ENCODE peak calls at places on chromosomes 3 and 15, in eight cellular contexts. One of them, this sample, is unnamed.

GRCh38 chr3:23945903-23946751 is 1.0 kb downstream of the NR1D2 start:
- DNase-seq in HepG2: peak
- DNase-seq in A549: peak
- DNase-seq in IMR-90: peak
- DNase-seq in SK-N-SH: peak
- DNase-seq in H1: peak
- DNase-seq in K562: peak
- DNase-seq in HCT116: peak
- DNase-seq in this sample: peak

GRCh38 chr15:93041159-93041547 is 47.9 kb downstream of the RGMA start:
- DNase-seq in HepG2: no peak
- DNase-seq in A549: no peak
- DNase-seq in IMR-90: no peak
- DNase-seq in SK-N-SH: no peak
- DNase-seq in H1: no peak
- DNase-seq in K562: no peak
- DNase-seq in HCT116: no peak
- DNase-seq in this sample: no peak

GRCh38 chr3:124730920-124731297 is 657 bp downstream of the UMPS start:
- DNase-seq in HepG2: peak
- DNase-seq in A549: no peak
- DNase-seq in IMR-90: no peak
- DNase-seq in SK-N-SH: no peak
- DNase-seq in H1: no peak
- DNase-seq in K562: no peak
- DNase-seq in HCT116: no peak
- DNase-seq in this sample: no peak

GRCh38 chr3:16130066-16130465 is 44.4 kb upstream of the GALNT15 start:
- DNase-seq in HepG2: peak
- DNase-seq in A549: no peak
- DNase-seq in IMR-90: peak
- DNase-seq in SK-N-SH: no peak
- DNase-seq in H1: no peak
- DNase-seq in K562: no peak
- DNase-seq in HCT116: no peak
- DNase-seq in this sample: no peak

GRCh38 chr15:39041979-39042485 is 477.4 kb upstream of the RASGRP1 start:
- DNase-seq in HepG2: no peak
- DNase-seq in A549: no peak
- DNase-seq in IMR-90: no peak
- DNase-seq in SK-N-SH: no peak
- DNase-seq in H1: no peak
- DNase-seq in K562: no peak
- DNase-seq in HCT116: no peak
- DNase-seq in this sample: no peak

GRCh38 chr3:190064112-190064511 is 56.6 kb downstream of the P3H2 start:
- DNase-seq in HepG2: no peak
- DNase-seq in A549: peak
- DNase-seq in IMR-90: peak
- DNase-seq in SK-N-SH: no peak
- DNase-seq in H1: no peak
- DNase-seq in K562: no peak
- DNase-seq in HCT116: peak
- DNase-seq in this sample: no peak

GRCh38 chr15:77753238-77753873 is 120.6 kb upstream of the LINGO1 start:
- DNase-seq in HepG2: peak
- DNase-seq in A549: no peak
- DNase-seq in IMR-90: peak
- DNase-seq in SK-N-SH: no peak
- DNase-seq in H1: no peak
- DNase-seq in K562: peak
- DNase-seq in HCT116: no peak
- DNase-seq in this sample: no peak

GRCh38 chr15:67125589-67126502 is 60.4 kb downstream of the SMAD3 start:
- DNase-seq in HepG2: no peak
- DNase-seq in A549: peak
- DNase-seq in IMR-90: peak
- DNase-seq in SK-N-SH: no peak
- DNase-seq in H1: no peak
- DNase-seq in K562: peak
- DNase-seq in HCT116: peak
- DNase-seq in this sample: no peak

DNA sequence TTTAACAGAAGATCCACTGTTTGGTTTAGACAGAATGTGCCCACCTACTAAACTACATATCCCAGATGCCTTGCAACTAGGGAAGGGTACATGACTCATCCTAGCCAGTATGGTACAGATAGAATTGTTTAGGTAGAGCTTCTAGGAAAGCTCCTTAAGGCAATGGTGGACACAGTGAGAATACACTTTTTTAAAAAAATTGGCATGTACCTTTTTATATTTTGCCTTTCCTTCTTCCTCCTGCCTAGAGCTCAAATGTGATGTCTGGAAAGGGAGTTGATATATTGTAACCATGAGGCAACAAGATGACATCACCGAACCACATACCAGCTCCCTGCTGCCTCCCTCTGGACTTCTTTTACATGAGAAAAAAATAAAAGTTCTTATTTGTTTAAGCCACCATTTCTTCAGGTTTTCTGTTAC is 14.4 kb upstream of the C3orf80 start:
- DNase-seq in HepG2: peak
- DNase-seq in A549: no peak
- DNase-seq in IMR-90: peak
- DNase-seq in SK-N-SH: no peak
- DNase-seq in H1: no peak
- DNase-seq in K562: no peak
- DNase-seq in HCT116: peak
- DNase-seq in this sample: no peak
- TF ChIP-seq RAD21 in HepG2: no peak
- TF ChIP-seq RAD21 in A549: peak
- TF ChIP-seq RAD21 in IMR-90: peak
- TF ChIP-seq RAD21 in SK-N-SH: no peak
- TF ChIP-seq RAD21 in H1: peak
- TF ChIP-seq RAD21 in K562: peak
- TF ChIP-seq RAD21 in HCT116: peak
- TF ChIP-seq RAD21 in this sample: peak

DNA sequence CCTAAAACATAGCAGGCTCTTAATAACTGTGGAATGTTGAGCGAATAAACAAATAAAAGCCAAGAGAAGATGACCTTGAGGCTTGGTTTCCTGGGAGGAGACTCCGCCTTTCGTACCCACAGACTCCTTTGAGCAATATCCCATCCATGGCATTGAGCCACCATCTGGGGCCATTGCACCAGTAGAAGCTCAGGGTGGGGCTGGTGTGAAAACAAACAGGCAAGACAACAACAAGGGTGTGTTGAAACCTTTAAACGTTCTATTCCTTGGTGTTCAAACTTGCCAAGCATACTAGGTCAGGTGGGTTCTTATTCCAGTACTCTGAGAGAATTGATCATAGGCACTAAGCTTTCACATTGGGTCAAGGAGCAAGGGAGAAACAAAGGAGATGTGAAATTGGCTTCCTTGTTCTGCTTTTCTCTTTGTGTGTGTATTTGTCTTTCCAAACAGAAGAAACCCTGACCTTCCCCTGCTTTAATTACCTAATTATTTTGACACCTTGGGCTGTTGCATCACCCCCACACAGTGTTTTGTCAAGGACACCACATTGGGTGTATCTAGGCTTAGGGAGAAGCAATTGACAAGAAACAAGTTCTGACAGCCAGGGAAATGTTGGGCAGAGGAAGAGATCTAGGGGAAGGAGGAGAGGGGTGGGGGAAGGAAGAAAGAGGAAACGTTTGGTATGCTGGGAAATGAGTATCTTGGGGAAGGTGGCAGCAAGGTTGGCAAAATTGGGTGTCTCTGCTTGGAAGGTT is 105.2 kb upstream of the BCL6 start:
- DNase-seq in HepG2: peak
- DNase-seq in A549: no peak
- DNase-seq in IMR-90: no peak
- DNase-seq in SK-N-SH: no peak
- DNase-seq in H1: no peak
- DNase-seq in K562: no peak
- DNase-seq in HCT116: no peak
- DNase-seq in this sample: no peak
- TF ChIP-seq RAD21 in HepG2: no peak
- TF ChIP-seq RAD21 in A549: no peak
- TF ChIP-seq RAD21 in IMR-90: no peak
- TF ChIP-seq RAD21 in SK-N-SH: no peak
- TF ChIP-seq RAD21 in H1: no peak
- TF ChIP-seq RAD21 in K562: no peak
- TF ChIP-seq RAD21 in HCT116: no peak
- TF ChIP-seq RAD21 in this sample: no peak

DNA sequence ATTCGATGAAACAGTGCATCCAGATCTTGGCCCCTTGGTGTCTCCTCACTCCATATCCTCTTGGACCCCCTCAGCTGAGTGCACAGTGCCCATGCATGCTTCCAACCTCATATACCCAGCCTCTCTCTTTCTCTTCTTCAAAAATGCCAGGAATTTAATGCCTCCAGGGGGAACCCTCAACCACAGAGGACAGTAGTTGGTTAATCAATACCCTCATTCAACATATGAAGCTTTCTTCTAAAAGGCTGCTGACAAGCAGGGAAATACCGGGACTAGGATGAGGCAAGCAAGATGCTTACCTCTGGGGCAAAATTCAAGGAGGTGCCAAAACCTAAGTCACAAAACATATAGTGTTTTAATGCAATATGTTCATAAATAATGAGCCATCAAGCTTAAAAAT is 48.1 kb upstream of the FHIT start:
- DNase-seq in HepG2: peak
- DNase-seq in A549: no peak
- DNase-seq in IMR-90: no peak
- DNase-seq in SK-N-SH: no peak
- DNase-seq in H1: peak
- DNase-seq in K562: no peak
- DNase-seq in HCT116: no peak
- DNase-seq in this sample: no peak
- TF ChIP-seq RAD21 in HepG2: no peak
- TF ChIP-seq RAD21 in A549: no peak
- TF ChIP-seq RAD21 in IMR-90: no peak
- TF ChIP-seq RAD21 in SK-N-SH: no peak
- TF ChIP-seq RAD21 in H1: peak
- TF ChIP-seq RAD21 in K562: no peak
- TF ChIP-seq RAD21 in HCT116: no peak
- TF ChIP-seq RAD21 in this sample: no peak

GRCh38 chr3:9701006-9701405 is 2.6 kb upstream of the CPNE9 start:
- DNase-seq in HepG2: no peak
- DNase-seq in A549: no peak
- DNase-seq in IMR-90: no peak
- DNase-seq in SK-N-SH: no peak
- DNase-seq in H1: no peak
- DNase-seq in K562: no peak
- DNase-seq in HCT116: no peak
- DNase-seq in this sample: no peak

GRCh38 chr3:9703240-9703639 is 393 bp upstream of the CPNE9 start:
- DNase-seq in HepG2: no peak
- DNase-seq in A549: no peak
- DNase-seq in IMR-90: no peak
- DNase-seq in SK-N-SH: no peak
- DNase-seq in H1: no peak
- DNase-seq in K562: no peak
- DNase-seq in HCT116: no peak
- DNase-seq in this sample: no peak

GRCh38 chr3:9701711-9702110 is 1.9 kb upstream of the CPNE9 start:
- DNase-seq in HepG2: no peak
- DNase-seq in A549: no peak
- DNase-seq in IMR-90: no peak
- DNase-seq in SK-N-SH: no peak
- DNase-seq in H1: no peak
- DNase-seq in K562: no peak
- DNase-seq in HCT116: no peak
- DNase-seq in this sample: no peak

GRCh38 chr3:9703736-9704342 is at the start of gene CPNE9:
- DNase-seq in HepG2: no peak
- DNase-seq in A549: no peak
- DNase-seq in IMR-90: no peak
- DNase-seq in SK-N-SH: peak
- DNase-seq in H1: no peak
- DNase-seq in K562: no peak
- DNase-seq in HCT116: no peak
- DNase-seq in this sample: no peak

DNA sequence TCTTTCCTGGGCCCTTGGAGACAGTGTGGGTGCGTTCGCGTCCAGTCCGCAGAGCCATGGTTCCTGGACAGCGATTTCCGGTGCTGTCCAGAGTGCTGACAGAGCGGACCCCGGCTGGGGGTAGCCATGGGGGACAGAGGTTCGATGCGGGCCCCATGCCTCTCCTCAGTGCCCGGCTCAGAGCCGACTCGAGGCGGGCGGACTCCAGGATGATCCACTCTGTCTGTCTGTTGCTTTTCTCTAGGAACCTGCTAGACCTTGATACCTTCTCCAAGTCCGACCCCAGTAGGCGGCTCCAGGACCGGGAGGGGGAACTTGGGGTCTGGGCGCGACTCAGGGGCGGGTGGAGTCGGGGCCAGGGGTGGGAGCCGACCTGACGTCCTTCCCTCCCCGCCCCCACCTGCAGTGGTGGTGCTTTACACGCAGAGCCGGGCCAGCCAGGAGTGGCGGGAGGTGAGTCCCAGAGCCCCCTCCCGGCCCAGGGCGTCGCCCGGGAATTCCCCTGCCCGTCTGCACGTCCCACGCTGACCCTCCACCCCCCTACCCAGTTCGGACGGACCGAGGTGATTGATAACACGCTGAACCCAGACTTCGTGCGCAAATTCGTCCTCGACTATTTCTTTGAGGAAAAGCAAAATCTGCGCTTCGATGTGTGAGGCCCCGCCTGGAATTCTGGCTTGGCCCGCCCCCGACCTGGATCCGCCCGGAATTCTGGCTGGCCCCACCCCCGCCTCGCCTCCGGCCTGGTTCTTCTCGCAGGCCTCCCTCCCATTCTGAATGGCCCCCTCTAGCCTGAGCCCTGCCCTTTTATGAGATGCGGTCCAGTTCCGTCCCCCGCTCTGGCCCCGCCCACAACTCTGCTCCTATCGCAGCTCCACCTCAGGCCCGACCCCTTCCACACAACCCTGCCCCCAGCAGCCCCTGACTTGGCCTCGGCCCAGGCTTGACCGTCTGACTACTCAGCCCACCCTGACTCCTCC is 1.0 kb downstream of the CPNE9 start:
- DNase-seq in HepG2: peak
- DNase-seq in A549: peak
- DNase-seq in IMR-90: peak
- DNase-seq in SK-N-SH: peak
- DNase-seq in H1: peak
- DNase-seq in K562: peak
- DNase-seq in HCT116: no peak
- DNase-seq in this sample: no peak
- TF ChIP-seq RAD21 in HepG2: no peak
- TF ChIP-seq RAD21 in A549: no peak
- TF ChIP-seq RAD21 in IMR-90: no peak
- TF ChIP-seq RAD21 in SK-N-SH: no peak
- TF ChIP-seq RAD21 in H1: no peak
- TF ChIP-seq RAD21 in K562: no peak
- TF ChIP-seq RAD21 in HCT116: no peak
- TF ChIP-seq RAD21 in this sample: no peak

DNA sequence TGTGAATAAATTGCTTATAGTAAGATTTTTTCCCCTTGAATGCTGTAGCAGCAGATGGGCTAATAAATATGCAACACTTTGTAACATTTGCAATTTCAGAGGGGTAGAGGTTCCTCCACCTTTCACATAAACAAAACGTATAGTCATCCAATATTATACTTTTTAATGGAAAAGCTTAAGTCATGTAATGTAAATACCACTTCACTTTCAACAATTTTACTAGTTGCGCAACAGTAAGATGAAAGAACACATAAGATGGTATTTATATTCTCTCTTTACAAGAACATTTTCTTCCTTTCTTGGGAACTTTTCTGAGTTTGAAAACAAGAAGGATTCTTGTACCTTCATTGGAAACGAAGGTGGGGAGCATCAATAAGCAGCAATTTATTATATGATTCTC is 56.6 kb upstream of the FAM3D start:
- DNase-seq in HepG2: no peak
- DNase-seq in A549: no peak
- DNase-seq in IMR-90: peak
- DNase-seq in SK-N-SH: no peak
- DNase-seq in H1: no peak
- DNase-seq in K562: no peak
- DNase-seq in HCT116: no peak
- DNase-seq in this sample: no peak
- TF ChIP-seq RAD21 in HepG2: no peak
- TF ChIP-seq RAD21 in A549: no peak
- TF ChIP-seq RAD21 in IMR-90: no peak
- TF ChIP-seq RAD21 in SK-N-SH: no peak
- TF ChIP-seq RAD21 in H1: no peak
- TF ChIP-seq RAD21 in K562: no peak
- TF ChIP-seq RAD21 in HCT116: no peak
- TF ChIP-seq RAD21 in this sample: no peak